ENCODE peak calls at places on chromosomes 12 and 14, in four cellular contexts. L, Q, T and O are unnamed samples.

GRCh38 chr14:102594514-102595175 is 2.2 kb downstream of the RCOR1 start:
- DNase-seq in Q (peak), T (peak), L (peak), O (peak)

GRCh38 chr12:125283521-125283920 is 218.3 kb downstream of the AACS start:
- DNase-seq in L (no peak), T (no peak), Q (no peak), O (no peak)

GRCh38 chr12:7583471-7583870 is 79.9 kb upstream of the CD163 start:
- DNase-seq in T (no peak), L (no peak), Q (no peak), O (no peak)

GRCh38 chr12:53287741-53288216 is 7.6 kb upstream of the PFDN5 start:
- DNase-seq in Q (peak), T (peak), L (peak), O (peak)

GRCh38 chr14:24080142-24080530 is 8.8 kb downstream of the CPNE6 start:
- DNase-seq in Q (no peak), T (no peak), L (no peak), O (no peak)

GRCh38 chr14:104385189-104386135 is 194.1 kb upstream of the C14orf180 start:
- DNase-seq in L (no peak), T (no peak), Q (no peak), O (no peak)

GRCh38 chr14:66082009-66082408 is 404.2 kb upstream of the CCDC196 start:
- DNase-seq in T (no peak), Q (no peak), L (no peak), O (no peak)

GRCh38 chr12:57240069-57240921 is 10.7 kb downstream of the STAC3 start:
- DNase-seq in T (no peak), L (peak), Q (no peak), O (no peak)

GRCh38 chr12:44835641-44836379 is 40.3 kb downstream of the NELL2 start:
- DNase-seq in T (no peak), L (no peak), Q (no peak), O (no peak)

GRCh38 chr14:50249118-50249775 is 17.9 kb upstream of the SOS2 start:
- DNase-seq in L (no peak), Q (no peak), T (no peak), O (no peak)

GRCh38 chr14:90778468-90779255 is 37.6 kb downstream of the TTC7B start:
- DNase-seq in L (no peak), T (no peak), Q (no peak), O (no peak)

GRCh38 chr14:56650977-56651376 is 71.4 kb downstream of the TMEM260 start:
- DNase-seq in T (no peak), Q (no peak), L (no peak), O (no peak)

GRCh38 chr12:33944703-33945437 is 77.4 kb upstream of the ALG10 start:
- DNase-seq in L (no peak), Q (no peak), T (peak), O (no peak)

GRCh38 chr14:50688875-50689274 is 20.8 kb upstream of the SAV1 start:
- DNase-seq in T (peak), L (no peak), Q (no peak), O (no peak)

GRCh38 chr12:54191550-54192022 is 2.8 kb upstream of the SMUG1 start:
- DNase-seq in Q (no peak), L (peak), T (peak), O (peak)

GRCh38 chr14:39050389-39050788 is 52.6 kb downstream of the SEC23A start:
- DNase-seq in Q (no peak), T (no peak), L (no peak), O (no peak)

GRCh38 chr12:12927211-12928079 is 24.5 kb downstream of the GPRC5D start:
- DNase-seq in Q (peak), L (peak), T (peak), O (no peak)

GRCh38 chr12:51171884-51172514 is 936 bp downstream of the TFCP2 start:
- DNase-seq in L (no peak), Q (peak), T (peak), O (no peak)

GRCh38 chr14:75578786-75579781 is 664 bp downstream of the FLVCR2 start:
- DNase-seq in L (no peak), Q (no peak), T (peak), O (peak)

GRCh38 chr14:74457511-74457910 is 31.5 kb upstream of the SYNDIG1L start:
- DNase-seq in T (no peak), Q (no peak), L (no peak), O (no peak)

GRCh38 chr12:52975820-52976573 is 27.1 kb downstream of the KRT18 start:
- DNase-seq in Q (no peak), L (no peak), T (peak), O (no peak)

GRCh38 chr12:132528564-132529106 is 38.7 kb downstream of the FBRSL1 start:
- DNase-seq in Q (no peak), L (no peak), T (no peak), O (no peak)

GRCh38 chr12:19322376-19322775 is 116.9 kb upstream of the AEBP2 start:
- DNase-seq in L (no peak), Q (no peak), T (no peak), O (no peak)

GRCh38 chr14:67420102-67420739 is 8.3 kb upstream of the PLEK2 start:
- DNase-seq in Q (no peak), L (peak), T (peak), O (peak)

GRCh38 chr12:6952121-6952859 is 1.1 kb downstream of the PTPN6 start:
- DNase-seq in Q (no peak), L (no peak), T (no peak), O (no peak)

GRCh38 chr12:124685689-124685993 is 118.2 kb upstream of the NCOR2 start:
- DNase-seq in T (no peak), Q (no peak), L (no peak), O (no peak)

GRCh38 chr12:52236386-52237050 is 3.5 kb downstream of the KRT7 start:
- DNase-seq in T (no peak), L (no peak), Q (no peak), O (no peak)

GRCh38 chr12:130181211-130181610 is 18.9 kb downstream of the FZD10 start:
- DNase-seq in T (no peak), Q (no peak), L (no peak), O (no peak)
- TF ChIP-seq FOXK2 in T (no peak), Q (no peak), L (no peak), O (no peak)

DNA sequence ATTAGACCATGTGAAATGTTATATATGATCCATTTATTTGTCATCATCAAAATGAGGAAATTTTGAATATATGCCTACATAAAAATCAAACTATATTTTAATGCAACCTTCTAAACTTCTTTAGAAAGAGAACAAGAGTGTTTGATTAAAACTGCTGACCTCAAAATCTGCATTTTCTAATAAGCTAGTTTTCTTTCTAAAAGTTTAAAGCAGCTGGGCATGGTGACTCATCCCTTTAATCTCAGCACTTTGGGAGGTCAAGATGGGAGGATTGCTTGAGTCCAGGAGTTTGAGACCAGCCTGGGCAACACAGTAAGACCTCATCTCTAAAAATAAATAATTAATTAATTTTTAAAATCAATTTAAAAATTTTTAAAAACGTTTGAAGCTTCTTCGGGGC is 36.2 kb downstream of the GNPTAB start:
- DNase-seq in T (no peak), Q (no peak), L (no peak), O (no peak)
- TF ChIP-seq FOXM1 in T (no peak), Q (no peak), L (no peak), O (no peak)

DNA sequence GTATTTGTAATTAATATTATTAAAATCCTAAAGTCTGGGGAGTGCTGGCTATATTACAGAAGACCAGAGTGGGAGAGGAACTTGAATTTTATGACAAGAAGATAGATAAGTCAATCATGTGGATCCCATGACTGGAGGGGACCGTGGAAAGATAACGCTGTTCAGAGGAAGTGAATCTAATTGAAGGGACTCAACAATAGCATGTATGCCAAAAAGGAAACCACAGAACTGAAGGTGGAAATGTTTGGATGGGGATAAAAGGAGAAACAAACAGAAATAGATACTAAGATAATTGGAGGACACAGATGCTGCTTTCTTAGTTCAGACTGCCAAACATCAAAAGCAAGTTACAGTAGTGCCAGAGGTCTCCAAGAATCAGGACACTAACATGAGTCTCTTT is 21.1 kb downstream of the OR6J1 start:
- DNase-seq in T (no peak), Q (no peak), L (no peak), O (no peak)
- TF ChIP-seq FOXK2 in T (no peak), Q (no peak), L (no peak), O (no peak)

GRCh38 chr12:66403746-66404145 is 101.5 kb downstream of the HELB start:
- DNase-seq in L (no peak), T (no peak), Q (no peak), O (no peak)

GRCh38 chr12:66405395-66405794 is 103.1 kb downstream of the HELB start:
- DNase-seq in Q (no peak), T (no peak), L (no peak), O (no peak)

GRCh38 chr12:66409195-66409871 is 107.0 kb downstream of the HELB start:
- DNase-seq in L (no peak), T (peak), Q (no peak), O (peak)
- TF ChIP-seq FOXM1 in L (no peak), T (no peak), Q (no peak), O (no peak)

DNA sequence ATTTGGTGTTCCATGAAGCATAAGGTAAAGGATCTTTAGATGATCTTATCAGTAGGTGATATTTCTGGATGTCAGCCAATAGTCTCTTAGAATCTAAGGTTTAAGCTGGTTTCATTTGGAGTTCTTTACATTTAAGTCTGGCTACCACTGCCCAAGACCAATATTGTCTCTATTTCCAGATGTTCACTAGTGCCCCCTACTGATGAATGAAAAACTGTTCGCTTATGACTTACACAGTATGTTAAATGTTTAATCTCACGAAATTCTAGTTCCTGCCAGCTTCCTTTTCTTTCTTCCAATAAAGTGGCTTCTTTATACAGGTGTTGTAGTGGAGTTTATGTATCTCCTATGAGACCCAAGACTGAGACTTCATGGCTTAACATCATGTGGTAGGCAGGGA is 31.8 kb upstream of the MIS18BP1 start:
- DNase-seq in T (no peak), L (no peak), Q (no peak), O (no peak)
- TF ChIP-seq FOXK2 in T (no peak), L (no peak), Q (no peak), O (no peak)

DNA sequence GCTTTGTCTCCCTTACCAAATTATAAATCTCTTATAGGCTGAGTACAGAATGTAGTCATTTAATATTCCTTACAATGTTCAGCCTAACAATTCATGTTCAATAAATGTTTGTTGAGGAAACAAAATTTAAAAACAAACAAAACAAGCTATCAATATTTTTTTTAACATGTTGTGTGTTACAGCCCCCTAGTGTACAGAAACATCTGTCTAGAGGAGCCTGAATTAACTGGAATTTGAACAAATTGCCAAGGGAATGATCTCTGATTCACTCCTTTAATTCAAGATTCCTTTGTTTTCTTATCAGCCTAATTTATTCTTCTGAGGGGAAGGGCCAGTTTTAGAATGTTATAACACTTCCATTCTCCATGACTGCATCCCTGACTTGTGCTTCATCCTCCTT is 127.1 kb downstream of the CMAS start:
- DNase-seq in Q (no peak), T (no peak), L (no peak), O (no peak)
- TF ChIP-seq FOXM1 in Q (no peak), T (no peak), L (no peak), O (no peak)

GRCh38 chr12:116539905-116540482 is 19.2 kb upstream of the MAP1LC3B2 start:
- DNase-seq in Q (no peak), L (no peak), T (no peak), O (no peak)
- TF ChIP-seq FOXK2 in Q (no peak), L (no peak), T (no peak), O (no peak)

DNA sequence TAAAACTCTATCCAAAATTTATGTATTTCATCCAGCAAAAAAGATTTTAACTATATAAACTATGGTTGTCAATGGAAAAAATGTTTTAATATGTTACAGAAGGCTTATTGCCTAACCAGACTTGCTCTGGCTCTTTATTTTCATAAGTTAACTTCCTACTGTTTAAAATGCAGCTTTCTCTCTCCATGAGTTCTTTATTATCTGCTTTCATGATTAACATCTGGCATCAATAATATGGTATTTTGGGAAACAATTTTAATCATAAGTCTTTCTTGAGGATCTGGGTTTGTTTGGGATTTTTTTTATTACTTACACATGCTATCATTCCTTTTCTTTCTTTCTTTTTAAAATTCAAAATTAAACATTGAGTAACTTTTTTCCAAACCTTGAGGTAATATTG is 20.5 kb downstream of the KERA start:
- DNase-seq in L (no peak), T (no peak), Q (no peak), O (no peak)
- TF ChIP-seq FOXM1 in L (no peak), T (no peak), Q (no peak), O (no peak)

GRCh38 chr14:105394714-105395537 is 3.4 kb upstream of the TEX22 start:
- DNase-seq in T (no peak), L (no peak), Q (no peak), O (no peak)
- TF ChIP-seq FOXK2 in T (no peak), L (no peak), Q (no peak), O (no peak)